ENCODE peak calls at places on chromosomes 1 and 21, in seven cellular contexts. One of them, this sample, is unnamed.

GRCh38 chr1:151146072-151146415 is 387 bp downstream of the SEMA6C start:
- DNase-seq in lung microvascular endothelial cell: no peak
- DNase-seq in AML-193: no peak
- DNase-seq in IMR-90: no peak
- DNase-seq in AG09309: no peak
- DNase-seq in iPS-NIHi11: no peak
- DNase-seq in NCI-H524: no peak
- DNase-seq in this sample: no peak

GRCh38 chr1:47703981-47704596 is 266.2 kb downstream of the FOXD2 start:
- DNase-seq in AG09309: peak; percentile 40
- DNase-seq in AML-193: no peak
- DNase-seq in NCI-H524: no peak
- DNase-seq in IMR-90: peak; percentile 30
- DNase-seq in lung microvascular endothelial cell: peak; percentile 51
- DNase-seq in iPS-NIHi11: no peak
- DNase-seq in this sample: no peak

GRCh38 chr1:62321438-62321837 is 2.2 kb upstream of the KANK4 start:
- DNase-seq in iPS-NIHi11: no peak
- DNase-seq in AML-193: no peak
- DNase-seq in NCI-H524: no peak
- DNase-seq in IMR-90: peak; percentile 42
- DNase-seq in lung microvascular endothelial cell: peak; percentile 10
- DNase-seq in AG09309: peak; percentile 41
- DNase-seq in this sample: no peak

GRCh38 chr1:106568575-106568974 is 487.9 kb upstream of the PRMT6 start:
- DNase-seq in iPS-NIHi11: no peak
- DNase-seq in AML-193: no peak
- DNase-seq in IMR-90: no peak
- DNase-seq in NCI-H524: no peak
- DNase-seq in lung microvascular endothelial cell: no peak
- DNase-seq in AG09309: no peak
- DNase-seq in this sample: no peak

GRCh38 chr1:27253611-27254010 is 19.2 kb downstream of the WDTC1 start:
- DNase-seq in AML-193: no peak
- DNase-seq in AG09309: no peak
- DNase-seq in NCI-H524: no peak
- DNase-seq in IMR-90: no peak
- DNase-seq in iPS-NIHi11: no peak
- DNase-seq in lung microvascular endothelial cell: no peak
- DNase-seq in this sample: no peak

GRCh38 chr1:157496121-157496526 is 56.2 kb downstream of the FCRL5 start:
- DNase-seq in NCI-H524: peak; percentile 16
- DNase-seq in iPS-NIHi11: peak; percentile 60
- DNase-seq in lung microvascular endothelial cell: peak; percentile 54
- DNase-seq in AML-193: peak; percentile 18
- DNase-seq in AG09309: no peak
- DNase-seq in IMR-90: peak; percentile 23
- DNase-seq in this sample: peak; percentile 75

GRCh38 chr1:200319143-200319542 is 90.7 kb downstream of the ZNF281 start:
- DNase-seq in AG09309: no peak
- DNase-seq in IMR-90: no peak
- DNase-seq in lung microvascular endothelial cell: no peak
- DNase-seq in NCI-H524: no peak
- DNase-seq in AML-193: no peak
- DNase-seq in iPS-NIHi11: no peak
- DNase-seq in this sample: no peak

GRCh38 chr1:168320805-168321577 is 40.3 kb downstream of the TBX19 start:
- DNase-seq in AG09309: no peak
- DNase-seq in IMR-90: peak; percentile 91
- DNase-seq in AML-193: no peak
- DNase-seq in iPS-NIHi11: no peak
- DNase-seq in lung microvascular endothelial cell: peak; percentile 86
- DNase-seq in NCI-H524: no peak
- DNase-seq in this sample: no peak

GRCh38 chr1:33147997-33148314 is 33.9 kb downstream of the TRIM62 start:
- DNase-seq in iPS-NIHi11: peak; percentile 58
- DNase-seq in NCI-H524: no peak
- DNase-seq in IMR-90: peak; percentile 59
- DNase-seq in lung microvascular endothelial cell: peak; percentile 11
- DNase-seq in AML-193: no peak
- DNase-seq in AG09309: no peak
- DNase-seq in this sample: no peak

GRCh38 chr1:242017580-242018233 is 18.8 kb upstream of the MAP1LC3C start:
- DNase-seq in AG09309: no peak
- DNase-seq in AML-193: peak; percentile 58
- DNase-seq in iPS-NIHi11: peak; percentile 78
- DNase-seq in NCI-H524: no peak
- DNase-seq in lung microvascular endothelial cell: peak; percentile 37
- DNase-seq in IMR-90: peak; percentile 21
- DNase-seq in this sample: peak; percentile 75

GRCh38 chr1:179591592-179592580 is at the start of gene TDRD5:
- DNase-seq in AG09309: no peak
- DNase-seq in AML-193: no peak
- DNase-seq in lung microvascular endothelial cell: no peak
- DNase-seq in IMR-90: no peak
- DNase-seq in iPS-NIHi11: peak; percentile 91
- DNase-seq in NCI-H524: peak; percentile 19
- DNase-seq in this sample: no peak

GRCh38 chr21:22758478-22758877 is 1760.3 kb downstream of the NCAM2 start:
- DNase-seq in AG09309: no peak
- DNase-seq in iPS-NIHi11: no peak
- DNase-seq in NCI-H524: no peak
- DNase-seq in IMR-90: no peak
- DNase-seq in AML-193: no peak
- DNase-seq in lung microvascular endothelial cell: no peak
- DNase-seq in this sample: no peak

GRCh38 chr1:154474802-154475201 is 27.2 kb upstream of the TDRD10 start:
- DNase-seq in lung microvascular endothelial cell: peak; percentile 80
- DNase-seq in AG09309: peak; percentile 82
- DNase-seq in iPS-NIHi11: no peak
- DNase-seq in NCI-H524: no peak
- DNase-seq in IMR-90: peak; percentile 80
- DNase-seq in AML-193: peak; percentile 47
- DNase-seq in this sample: no peak

GRCh38 chr1:173407846-173408245 is 69.3 kb upstream of the PRDX6 start:
- DNase-seq in NCI-H524: no peak
- DNase-seq in lung microvascular endothelial cell: no peak
- DNase-seq in iPS-NIHi11: no peak
- DNase-seq in IMR-90: no peak
- DNase-seq in AML-193: no peak
- DNase-seq in AG09309: no peak
- DNase-seq in this sample: no peak

GRCh38 chr1:95176859-95177258 is 57.2 kb upstream of the RWDD3 start:
- DNase-seq in lung microvascular endothelial cell: no peak
- DNase-seq in iPS-NIHi11: no peak
- DNase-seq in AML-193: no peak
- DNase-seq in IMR-90: no peak
- DNase-seq in NCI-H524: no peak
- DNase-seq in AG09309: no peak
- DNase-seq in this sample: no peak

GRCh38 chr1:10386761-10387482 is 11.9 kb upstream of the PGD start:
- DNase-seq in iPS-NIHi11: no peak
- DNase-seq in AML-193: no peak
- DNase-seq in NCI-H524: no peak
- DNase-seq in lung microvascular endothelial cell: no peak
- DNase-seq in AG09309: no peak
- DNase-seq in IMR-90: no peak
- DNase-seq in this sample: no peak

GRCh38 chr1:12142891-12143630 is 23.7 kb upstream of the TNFRSF1B start:
- DNase-seq in iPS-NIHi11: no peak
- DNase-seq in lung microvascular endothelial cell: no peak
- DNase-seq in AML-193: no peak
- DNase-seq in AG09309: no peak
- DNase-seq in NCI-H524: no peak
- DNase-seq in IMR-90: no peak
- DNase-seq in this sample: no peak

GRCh38 chr1:152869808-152870419 is 8.2 kb upstream of the SMCP start:
- DNase-seq in lung microvascular endothelial cell: peak; percentile 62
- DNase-seq in IMR-90: peak; percentile 51
- DNase-seq in AG09309: peak; percentile 17
- DNase-seq in iPS-NIHi11: peak; percentile 77
- DNase-seq in AML-193: peak; percentile 5
- DNase-seq in NCI-H524: peak; percentile 35
- DNase-seq in this sample: peak; percentile 95

GRCh38 chr1:201229771-201230635 is 39.4 kb downstream of the IGFN1 start:
- DNase-seq in IMR-90: peak; percentile 71
- DNase-seq in NCI-H524: no peak
- DNase-seq in iPS-NIHi11: no peak
- DNase-seq in AG09309: peak; percentile 40
- DNase-seq in AML-193: no peak
- DNase-seq in lung microvascular endothelial cell: no peak
- DNase-seq in this sample: no peak

GRCh38 chr21:38289697-38290096 is 32.9 kb downstream of the KCNJ15 start:
- DNase-seq in IMR-90: peak; percentile 98
- DNase-seq in lung microvascular endothelial cell: peak; percentile 92
- DNase-seq in AML-193: peak; percentile 95
- DNase-seq in iPS-NIHi11: no peak
- DNase-seq in NCI-H524: no peak
- DNase-seq in AG09309: peak; percentile 99
- DNase-seq in this sample: no peak

GRCh38 chr1:114535401-114535800 is 24.4 kb upstream of the TRIM33 start:
- DNase-seq in NCI-H524: no peak
- DNase-seq in lung microvascular endothelial cell: no peak
- DNase-seq in AML-193: no peak
- DNase-seq in iPS-NIHi11: no peak
- DNase-seq in AG09309: no peak
- DNase-seq in IMR-90: no peak
- DNase-seq in this sample: no peak

GRCh38 chr1:234240680-234241079 is 132.6 kb upstream of the COA6 start:
- DNase-seq in iPS-NIHi11: no peak
- DNase-seq in NCI-H524: no peak
- DNase-seq in lung microvascular endothelial cell: no peak
- DNase-seq in IMR-90: no peak
- DNase-seq in AG09309: no peak
- DNase-seq in AML-193: no peak
- DNase-seq in this sample: no peak

GRCh38 chr1:102120910-102121309 is 124.2 kb upstream of the OLFM3 start:
- DNase-seq in lung microvascular endothelial cell: no peak
- DNase-seq in IMR-90: no peak
- DNase-seq in AG09309: no peak
- DNase-seq in AML-193: no peak
- DNase-seq in iPS-NIHi11: no peak
- DNase-seq in NCI-H524: peak; percentile 47
- DNase-seq in this sample: no peak

GRCh38 chr1:28830814-28831213 is 18.8 kb downstream of the OPRD1 start:
- DNase-seq in lung microvascular endothelial cell: no peak
- DNase-seq in NCI-H524: peak; percentile 96
- DNase-seq in iPS-NIHi11: no peak
- DNase-seq in AG09309: no peak
- DNase-seq in IMR-90: no peak
- DNase-seq in AML-193: no peak
- DNase-seq in this sample: peak; percentile 83

GRCh38 chr1:244615301-244615700 is 37.6 kb upstream of the DESI2 start:
- DNase-seq in AML-193: no peak
- DNase-seq in iPS-NIHi11: no peak
- DNase-seq in lung microvascular endothelial cell: no peak
- DNase-seq in AG09309: no peak
- DNase-seq in IMR-90: no peak
- DNase-seq in NCI-H524: no peak
- DNase-seq in this sample: no peak

GRCh38 chr1:199687321-199687720 is 340.2 kb upstream of the NR5A2 start:
- DNase-seq in NCI-H524: peak; percentile 79
- DNase-seq in AG09309: no peak
- DNase-seq in IMR-90: peak; percentile 44
- DNase-seq in lung microvascular endothelial cell: peak; percentile 84
- DNase-seq in iPS-NIHi11: no peak
- DNase-seq in AML-193: no peak
- DNase-seq in this sample: peak; percentile 79

GRCh38 chr1:9373614-9374013 is 80.9 kb downstream of the SPSB1 start:
- DNase-seq in NCI-H524: no peak
- DNase-seq in AML-193: no peak
- DNase-seq in AG09309: no peak
- DNase-seq in lung microvascular endothelial cell: peak; percentile 72
- DNase-seq in iPS-NIHi11: no peak
- DNase-seq in IMR-90: no peak
- DNase-seq in this sample: no peak

GRCh38 chr1:226633541-226634155 is 85.1 kb downstream of the STUM start:
- DNase-seq in IMR-90: no peak
- DNase-seq in NCI-H524: no peak
- DNase-seq in AML-193: no peak
- DNase-seq in lung microvascular endothelial cell: no peak
- DNase-seq in AG09309: no peak
- DNase-seq in iPS-NIHi11: no peak
- DNase-seq in this sample: no peak

GRCh38 chr1:223123238-223123976 is 19.6 kb downstream of the TLR5 start:
- DNase-seq in AG09309: no peak
- DNase-seq in lung microvascular endothelial cell: peak; percentile 73
- DNase-seq in IMR-90: peak; percentile 45
- DNase-seq in NCI-H524: peak; percentile 60
- DNase-seq in AML-193: no peak
- DNase-seq in iPS-NIHi11: peak; percentile 68
- DNase-seq in this sample: peak; percentile 37